ENCODE peak calls at places on chromosomes 1 and 21, in seven cellular contexts. T is Panc1, A is GM12878, H is K562, R is HCT116, E is H1, M is SK-N-SH. N is an unnamed sample.

GRCh38 chr1:71039666-71040262 is 7.9 kb downstream of the PTGER3 start:
- DNase-seq in T (no peak), A (no peak), H (no peak), R (no peak), E (no peak), M (no peak), N (no peak)

GRCh38 chr21:35222541-35222941 is 173.4 kb upstream of the RUNX1 start:
- DNase-seq in T (no peak), A (peak; percentile 19), H (no peak), R (no peak), E (no peak), M (no peak), N (no peak)

GRCh38 chr1:235952950-235953615 is 86.4 kb upstream of the LYST start:
- DNase-seq in T (no peak), A (peak; percentile 59), H (no peak), R (no peak), E (no peak), M (no peak), N (no peak)

GRCh38 chr1:179995576-179995975 is 41.0 kb downstream of the CEP350 start:
- DNase-seq in T (no peak), A (no peak), H (no peak), R (no peak), E (no peak), M (no peak), N (no peak)

GRCh38 chr1:36968730-36969129 is 65.6 kb downstream of the GRIK3 start:
- DNase-seq in T (no peak), A (no peak), H (no peak), R (no peak), E (no peak), M (no peak), N (no peak)

GRCh38 chr1:237507005-237507404 is 383.7 kb downstream of the ZP4 start:
- DNase-seq in T (no peak), A (peak; percentile 35), H (no peak), R (no peak), E (no peak), M (no peak), N (no peak)

GRCh38 chr1:53011175-53011574 is 50.8 kb upstream of the PODN start:
- DNase-seq in T (no peak), A (no peak), H (peak; percentile 29), R (no peak), E (no peak), M (no peak), N (no peak)

GRCh38 chr1:42523171-42523570 is 60.1 kb downstream of the CCDC30 start:
- DNase-seq in T (no peak), A (no peak), H (no peak), R (no peak), E (no peak), M (no peak), N (no peak)

GRCh38 chr1:221334082-221334481 is 407.8 kb downstream of the DUSP10 start:
- DNase-seq in T (no peak), A (no peak), H (no peak), R (no peak), E (no peak), M (no peak), N (no peak)

GRCh38 chr1:69497847-69498246 is 69.9 kb upstream of the LRRC7 start:
- DNase-seq in T (no peak), A (no peak), H (no peak), R (no peak), E (no peak), M (no peak), N (no peak)

DNA sequence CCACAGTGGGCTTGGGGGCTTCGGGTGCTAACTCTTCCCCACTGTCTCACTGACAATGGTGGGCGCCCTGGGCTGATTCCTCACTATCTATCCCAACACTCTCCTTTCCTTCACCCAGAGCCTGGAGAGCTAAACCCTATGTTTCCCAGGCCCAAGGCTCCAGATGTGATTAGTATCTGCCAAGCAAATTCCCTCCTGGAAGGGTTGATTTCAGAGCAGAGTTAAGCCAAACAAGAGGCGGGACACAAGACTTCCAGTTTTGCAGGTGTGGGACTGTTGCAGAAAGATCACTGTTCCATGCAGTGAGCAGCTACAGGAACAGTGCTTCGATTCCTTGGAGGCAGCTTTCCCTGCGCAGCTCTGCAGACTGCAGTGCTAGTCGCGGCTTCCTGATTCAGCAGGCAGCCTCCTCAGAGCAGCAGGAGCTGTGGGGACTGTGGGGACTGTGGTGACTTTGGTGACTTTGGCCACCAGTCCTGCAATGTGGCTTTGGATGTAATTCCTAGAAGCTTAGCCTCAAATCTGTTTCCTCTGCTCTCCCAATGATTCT is 168.4 kb downstream of the RHOU start:
- DNase-seq in T (no peak), A (no peak), H (no peak), R (no peak), E (peak; percentile 37), M (no peak), N (no peak)
- TF ChIP-seq SIN3A in T (no peak), A (no peak), H (no peak), R (no peak), E (no peak), M (no peak), N (no peak)

GRCh38 chr1:148317288-148317985 is 165.4 kb upstream of the NBPF11 start:
- DNase-seq in T (no peak), A (no peak), H (no peak), R (no peak), E (peak; percentile 77), M (no peak), N (no peak)

GRCh38 chr1:148310807-148311206 is 158.7 kb upstream of the NBPF11 start:
- DNase-seq in T (no peak), A (no peak), H (no peak), R (no peak), E (no peak), M (no peak), N (no peak)

GRCh38 chr1:148318123-148318899 is 164.8 kb downstream of the PPIAL4G start:
- DNase-seq in T (no peak), A (peak; percentile 27), H (no peak), R (no peak), E (peak; percentile 63), M (no peak), N (no peak)

GRCh38 chr1:148318900-148319242 is 164.2 kb downstream of the PPIAL4G start:
- DNase-seq in T (no peak), A (no peak), H (no peak), R (no peak), E (no peak), M (no peak), N (no peak)

DNA sequence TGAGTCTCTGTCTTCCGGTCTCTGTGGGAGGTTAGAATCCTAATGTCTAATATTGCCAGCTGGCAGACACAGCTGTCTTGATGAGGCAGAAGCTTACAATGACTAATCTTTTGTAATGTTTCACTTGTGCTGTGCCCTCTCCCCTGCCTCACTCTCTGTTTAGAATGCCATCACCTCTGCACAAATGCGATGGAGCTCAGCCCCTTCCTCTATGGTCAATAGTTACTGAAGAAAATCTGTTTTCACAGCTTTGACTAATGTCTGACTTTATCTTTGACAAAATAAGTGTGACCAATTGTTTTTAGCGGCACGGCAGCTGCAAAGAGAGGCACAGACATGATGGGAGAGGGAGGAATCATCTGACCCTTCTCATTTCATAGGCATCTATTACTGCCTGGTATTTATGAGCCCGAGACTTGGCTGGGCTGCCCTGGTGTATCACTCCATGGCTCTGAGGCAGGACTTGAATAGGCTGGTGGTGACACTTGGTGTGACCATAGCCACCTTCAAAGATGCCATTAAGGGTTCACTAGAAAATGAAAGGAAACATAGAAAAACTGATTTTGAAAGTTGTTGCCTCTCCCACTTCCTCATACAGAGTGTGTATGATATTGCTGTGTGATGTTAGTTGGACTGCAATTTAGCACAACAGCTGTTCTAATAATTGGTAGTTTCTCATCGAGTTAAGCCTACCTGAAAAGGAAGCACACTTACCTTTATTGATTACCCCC is 163.2 kb upstream of the NBPF11 start:
- DNase-seq in T (no peak), A (peak; percentile 38), H (no peak), R (no peak), E (no peak), M (no peak), N (no peak)
- TF ChIP-seq SIN3A in T (no peak), A (no peak), H (no peak), R (no peak), E (no peak), M (no peak), N (no peak)

DNA sequence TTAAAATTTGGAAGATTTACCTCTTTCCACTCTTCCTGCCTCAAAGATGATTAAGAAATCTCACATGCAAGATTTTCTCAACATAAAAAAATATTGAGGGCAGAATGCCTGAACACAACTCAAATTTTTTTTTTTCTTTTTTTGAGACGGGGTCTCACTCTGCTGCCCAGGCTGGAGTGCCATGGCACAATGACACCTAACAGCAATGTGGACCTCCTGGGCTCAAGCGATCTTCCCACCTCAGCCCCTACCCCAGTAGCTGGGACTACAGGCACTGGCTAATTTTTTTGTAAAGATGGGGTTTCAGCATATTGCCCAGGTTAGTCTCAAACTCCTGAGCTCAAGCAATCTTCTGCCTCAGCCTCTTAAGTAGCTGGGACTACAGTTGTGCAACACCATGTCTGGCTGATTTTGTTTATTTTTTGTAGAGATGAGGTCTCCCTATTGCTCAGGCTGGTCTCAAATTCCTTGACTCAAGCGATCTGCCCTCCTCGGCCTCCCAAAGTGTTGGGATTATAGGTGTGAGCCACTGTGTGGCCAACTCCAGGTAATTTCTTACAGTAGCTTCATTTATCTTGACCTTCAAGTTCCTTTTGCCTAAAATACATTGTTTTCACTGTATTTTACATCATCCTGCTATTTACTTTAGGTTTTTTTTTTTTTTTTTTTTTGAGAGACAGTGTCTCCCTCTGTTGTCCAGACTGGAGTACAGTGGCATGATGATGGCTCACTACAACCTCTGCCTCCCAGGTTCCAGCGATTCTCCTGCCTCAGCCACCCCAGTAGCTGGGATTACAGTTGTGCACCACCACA is 10.4 kb downstream of the NUCKS1 start:
- DNase-seq in T (no peak), A (no peak), H (no peak), R (no peak), E (no peak), M (no peak), N (peak; percentile 25)
- TF ChIP-seq SIN3A in T (no peak), A (no peak), H (no peak), R (no peak), E (no peak), M (no peak), N (no peak)

GRCh38 chr1:162562452-162562828 is 918 bp downstream of the UAP1 start:
- DNase-seq in T (peak; percentile 62), A (no peak), H (no peak), R (no peak), E (no peak), M (no peak), N (peak; percentile 29)

GRCh38 chr1:162560303-162561036 is 1.1 kb upstream of the UAP1 start:
- DNase-seq in T (no peak), A (no peak), H (no peak), R (no peak), E (no peak), M (no peak), N (peak; percentile 93)

GRCh38 chr1:162564762-162565218 is 3.3 kb downstream of the UAP1 start:
- DNase-seq in T (no peak), A (no peak), H (no peak), R (no peak), E (no peak), M (no peak), N (no peak)

GRCh38 chr1:162561037-162561615 is 396 bp upstream of the UAP1 start:
- DNase-seq in T (peak; percentile 82), A (peak; percentile 72), H (peak; percentile 98), R (peak; percentile 85), E (peak; percentile 98), M (peak; percentile 97), N (peak; percentile 93)

GRCh38 chr1:162561616-162562451 is at the start of gene UAP1:
- DNase-seq in T (no peak), A (no peak), H (no peak), R (no peak), E (peak; percentile 56), M (no peak), N (no peak)
- TF ChIP-seq SIN3A in T (peak; percentile 54), A (no peak), H (peak; percentile 79), R (peak; percentile 14), E (no peak), M (peak; percentile 90), N (no peak)

N was measured in HepG2.